ENCODE peak calls at places on chromosomes 3 and 15, in eight cellular contexts. Y is mammary epithelial cell; E is psoas muscle; K is activated effector memory CD4-positive, alpha-beta T cell treated with Interleukin-2 at 50 U/mL for 16 hours; F is memory B cell; J is neural crest cell; I is naive thymus-derived CD8-positive, alpha-beta T cell; O is CD8-positive, alpha-beta memory T cell. N is an unnamed sample.
A peak's percentile ranks its signal among the peaks of the same experiment; 100 is the strongest.

GRCh38 chr3:13546667-13547171 is 2.2 kb upstream of the FBLN2 start:
- DNase-seq in Y (no peak), E (no peak), K (no peak), F (no peak), J (no peak), I (peak; percentile 58), O (no peak), N (no peak)

GRCh38 chr15:41908681-41909461 is 15.0 kb upstream of the SPTBN5 start:
- DNase-seq in Y (no peak), E (no peak), K (no peak), F (no peak), J (no peak), I (no peak), O (no peak), N (no peak)

GRCh38 chr3:72095521-72095920 is 310.6 kb upstream of the PROK2 start:
- DNase-seq in Y (no peak), E (no peak), K (no peak), F (no peak), J (no peak), I (no peak), O (no peak), N (no peak)

GRCh38 chr15:74664028-74664616 is 31.7 kb downstream of the EDC3 start:
- DNase-seq in Y (peak; percentile 23), E (peak; percentile 25), K (no peak), F (no peak), J (no peak), I (no peak), O (no peak), N (no peak)

GRCh38 chr3:30578479-30578878 is 27.9 kb upstream of the TGFBR2 start:
- DNase-seq in Y (peak; percentile 94), E (peak; percentile 49), K (no peak), F (no peak), J (no peak), I (no peak), O (no peak), N (no peak)

GRCh38 chr3:192920406-192920805 is 2.8 kb upstream of the MB21D2 start:
- DNase-seq in Y (no peak), E (no peak), K (no peak), F (no peak), J (no peak), I (no peak), O (no peak), N (no peak)

GRCh38 chr15:39495871-39496459 is 84.9 kb upstream of the THBS1 start:
- DNase-seq in Y (peak; percentile 44), E (no peak), K (no peak), F (no peak), J (no peak), I (no peak), O (no peak), N (no peak)

GRCh38 chr3:110391640-110392395 is 679.8 kb upstream of the NECTIN3 start:
- DNase-seq in Y (peak; percentile 1), E (no peak), K (no peak), F (no peak), J (no peak), I (no peak), O (no peak), N (no peak)

GRCh38 chr3:96996009-96996408 is 181.6 kb downstream of the EPHA6 start:
- DNase-seq in Y (no peak), E (no peak), K (no peak), F (no peak), J (no peak), I (no peak), O (no peak), N (no peak)

GRCh38 chr3:129016725-129017530 is 15.8 kb downstream of the EFCC1 start:
- DNase-seq in Y (no peak), E (peak; percentile 56), K (peak; percentile 12), F (peak; percentile 83), J (no peak), I (peak; percentile 67), O (peak; percentile 63), N (no peak)

GRCh38 chr15:89068325-89068784 is 19.9 kb upstream of the ABHD2 start:
- DNase-seq in Y (peak; percentile 88), E (peak; percentile 65), K (no peak), F (no peak), J (no peak), I (no peak), O (no peak), N (no peak)